ENCODE peak calls at places on chromosomes 7 and 10, in seven cellular contexts. Z, J, R, A, U, T and G are unnamed samples.

GRCh38 chr7:7772385-7772784 is 54.0 kb upstream of the RPA3 start:
- DNase-seq in Z (no peak), J (no peak), R (peak), A (no peak), U (peak), T (peak), G (no peak)

GRCh38 chr10:106038246-106038645 is 1126.3 kb downstream of the SORCS1 start:
- DNase-seq in Z (no peak), J (no peak), R (peak), A (no peak), U (no peak), T (no peak), G (no peak)

GRCh38 chr10:112336556-112337201 is 37.2 kb upstream of the ACSL5 start:
- DNase-seq in Z (no peak), J (no peak), R (no peak), A (no peak), U (no peak), T (no peak), G (no peak)

GRCh38 chr7:577971-578370 is 58.3 kb upstream of the PDGFA start:
- DNase-seq in Z (no peak), J (no peak), R (no peak), A (no peak), U (no peak), T (no peak), G (no peak)

GRCh38 chr10:53209941-53210611 is 437.5 kb upstream of the MBL2 start:
- DNase-seq in Z (no peak), J (no peak), R (no peak), A (no peak), U (no peak), T (peak), G (peak)

GRCh38 chr7:74290999-74291441 is 1.8 kb downstream of the CLIP2 start:
- DNase-seq in Z (no peak), J (no peak), R (no peak), A (no peak), U (no peak), T (no peak), G (no peak)

GRCh38 chr7:148772297-148773089 is 73.8 kb downstream of the CUL1 start:
- DNase-seq in Z (no peak), J (no peak), R (peak), A (peak), U (no peak), T (peak), G (peak)

GRCh38 chr10:46524471-46525176 is 31.8 kb downstream of the GPRIN2 start:
- DNase-seq in Z (no peak), J (no peak), R (peak), A (no peak), U (no peak), T (peak), G (peak)

GRCh38 chr7:158124671-158125079 is 462.9 kb downstream of the PTPRN2 start:
- DNase-seq in Z (peak), J (no peak), R (no peak), A (no peak), U (no peak), T (no peak), G (no peak)

GRCh38 chr10:43231523-43232078 is 35.3 kb downstream of the RASGEF1A start:
- DNase-seq in Z (no peak), J (peak), R (no peak), A (no peak), U (peak), T (no peak), G (no peak)

GRCh38 chr7:3174515-3175318 is 126.3 kb upstream of the SDK1 start:
- DNase-seq in Z (no peak), J (no peak), R (no peak), A (no peak), U (no peak), T (no peak), G (no peak)

GRCh38 chr7:87330942-87331341 is 14.5 kb upstream of the CROT start:
- DNase-seq in Z (no peak), J (no peak), R (no peak), A (no peak), U (no peak), T (no peak), G (no peak)

GRCh38 chr10:6136215-6137201 is 47.7 kb downstream of the RBM17 start:
- DNase-seq in Z (no peak), J (no peak), R (peak), A (peak), U (no peak), T (peak), G (no peak)

GRCh38 chr7:158016171-158017087 is 571.2 kb downstream of the PTPRN2 start:
- DNase-seq in Z (peak), J (peak), R (no peak), A (no peak), U (peak), T (peak), G (no peak)